ENCODE peak calls at places on chromosomes 1 and 21, in nine cellular contexts. S, D, C, B, P, Q, Z, I and G are unnamed samples.

GRCh38 chr1:26529655-26530539 is at the start of gene RPS6KA1:
- DNase-seq in S (peak; percentile 79), D (peak; percentile 74), C (peak; percentile 99), B (peak; percentile 48), P (no peak), Q (peak; percentile 37), Z (peak; percentile 80), I (no peak), G (no peak)

GRCh38 chr1:162035241-162035640 is 11.6 kb upstream of the OLFML2B start:
- DNase-seq in S (peak; percentile 76), D (peak; percentile 50), C (no peak), B (no peak), P (no peak), Q (no peak), Z (peak; percentile 15), I (no peak), G (no peak)

GRCh38 chr1:222339371-222339947 is 208.4 kb downstream of the HHIPL2 start:
- DNase-seq in S (no peak), D (no peak), C (no peak), B (no peak), P (no peak), Q (no peak), Z (no peak), I (no peak), G (no peak)

GRCh38 chr1:3884966-3885365 is 15.1 kb downstream of the C1orf174 start:
- DNase-seq in S (no peak), D (no peak), C (no peak), B (no peak), P (no peak), Q (no peak), Z (no peak), I (no peak), G (no peak)

GRCh38 chr1:213439703-213440102 is 388.7 kb downstream of the RPS6KC1 start:
- DNase-seq in S (no peak), D (no peak), C (no peak), B (no peak), P (no peak), Q (no peak), Z (no peak), I (no peak), G (no peak)

GRCh38 chr1:22341791-22342605 is 109.7 kb upstream of the ZBTB40 start:
- DNase-seq in S (no peak), D (peak; percentile 53), C (peak; percentile 84), B (no peak), P (no peak), Q (no peak), Z (peak; percentile 89), I (no peak), G (no peak)

GRCh38 chr1:93608188-93609109 is 73.2 kb downstream of the BCAR3 start:
- DNase-seq in S (no peak), D (no peak), C (peak; percentile 79), B (no peak), P (no peak), Q (no peak), Z (no peak), I (no peak), G (no peak)

GRCh38 chr1:28249013-28249870 is 10.1 kb upstream of the SESN2 start:
- DNase-seq in S (peak; percentile 82), D (peak; percentile 45), C (peak; percentile 31), B (no peak), P (no peak), Q (peak; percentile 83), Z (peak; percentile 59), I (no peak), G (no peak)

GRCh38 chr1:182391028-182391361 is 595 bp downstream of the GLUL start:
- DNase-seq in S (no peak), D (peak; percentile 82), C (no peak), B (no peak), P (no peak), Q (no peak), Z (no peak), I (no peak), G (no peak)

GRCh38 chr1:228036701-228037231 is 30.0 kb downstream of the WNT3A start:
- DNase-seq in S (no peak), D (no peak), C (no peak), B (no peak), P (no peak), Q (no peak), Z (no peak), I (no peak), G (peak; percentile 57)

GRCh38 chr1:86516366-86516765 is 30.5 kb upstream of the CLCA4 start:
- DNase-seq in S (no peak), D (no peak), C (no peak), B (no peak), P (no peak), Q (no peak), Z (no peak), I (no peak), G (no peak)

GRCh38 chr1:12078938-12079861 is 16.1 kb downstream of the TNFRSF8 start:
- DNase-seq in S (peak; percentile 73), D (peak; percentile 11), C (peak; percentile 74), B (no peak), P (no peak), Q (peak; percentile 34), Z (peak; percentile 27), I (peak; percentile 5), G (no peak)

GRCh38 chr1:73674945-73675561 is 522.9 kb downstream of the LRRIQ3 start:
- DNase-seq in S (no peak), D (peak; percentile 23), C (peak; percentile 14), B (no peak), P (no peak), Q (peak; percentile 1), Z (no peak), I (no peak), G (no peak)

GRCh38 chr1:24294757-24295371 is 24.3 kb upstream of the GRHL3 start:
- DNase-seq in S (no peak), D (no peak), C (no peak), B (no peak), P (no peak), Q (peak; percentile 96), Z (no peak), I (no peak), G (peak; percentile 81)

GRCh38 chr1:208059328-208060017 is 148.5 kb upstream of the CD34 start:
- DNase-seq in S (no peak), D (no peak), C (peak; percentile 83), B (no peak), P (no peak), Q (no peak), Z (no peak), I (no peak), G (no peak)

GRCh38 chr1:201313086-201313485 is 29.8 kb downstream of the PKP1 start:
- DNase-seq in S (no peak), D (no peak), C (no peak), B (no peak), P (no peak), Q (no peak), Z (no peak), I (no peak), G (no peak)

GRCh38 chr1:113223546-113223945 is 150.5 kb downstream of the LRIG2 start:
- DNase-seq in S (no peak), D (no peak), C (no peak), B (no peak), P (no peak), Q (no peak), Z (no peak), I (no peak), G (no peak)

GRCh38 chr1:12067900-12068821 is 5.1 kb downstream of the TNFRSF8 start:
- DNase-seq in S (no peak), D (no peak), C (no peak), B (no peak), P (no peak), Q (no peak), Z (no peak), I (no peak), G (no peak)

GRCh38 chr1:26580116-26580515 is 50.6 kb downstream of the RPS6KA1 start:
- DNase-seq in S (no peak), D (no peak), C (no peak), B (no peak), P (no peak), Q (no peak), Z (no peak), I (no peak), G (no peak)

GRCh38 chr1:153800516-153800915 is 25.3 kb downstream of the SLC27A3 start:
- DNase-seq in S (no peak), D (no peak), C (no peak), B (no peak), P (no peak), Q (no peak), Z (no peak), I (no peak), G (no peak)

GRCh38 chr1:217562229-217562878 is 68.5 kb downstream of the GPATCH2 start:
- DNase-seq in S (no peak), D (no peak), C (no peak), B (no peak), P (no peak), Q (peak; percentile 25), Z (no peak), I (no peak), G (no peak)

GRCh38 chr1:25905680-25906643 is at the start of gene STMN1:
- DNase-seq in S (peak; percentile 97), D (peak; percentile 98), C (peak; percentile 97), B (peak; percentile 82), P (peak; percentile 76), Q (peak; percentile 88), Z (peak; percentile 97), I (peak; percentile 44), G (peak; percentile 94)

GRCh38 chr1:228334954-228335353 is 71.7 kb downstream of the TRIM11 start:
- DNase-seq in S (no peak), D (no peak), C (no peak), B (no peak), P (no peak), Q (no peak), Z (no peak), I (no peak), G (no peak)

GRCh38 chr21:40990366-40990765 is 143.4 kb upstream of the DSCAM start:
- DNase-seq in S (no peak), D (no peak), C (no peak), B (no peak), P (no peak), Q (no peak), Z (no peak), I (no peak), G (no peak)

GRCh38 chr1:15206418-15207030 is 40.5 kb upstream of the FHAD1 start:
- DNase-seq in S (no peak), D (no peak), C (no peak), B (no peak), P (no peak), Q (no peak), Z (no peak), I (no peak), G (peak; percentile 31)